ENCODE peak calls at places on chromosomes 11 and 22, in ten cellular contexts. B is lower lobe of right lung, M is cardiac fibroblast, R is H1, I is adrenal gland, U is kidney epithelial cell, A is WTC11, D is astrocyte of the spinal cord, Q is nephron progenitor cell, N is cardiac muscle cell. H is an unnamed sample.

GRCh38 chr11:34259087-34259486 is 98.7 kb downstream of the ABTB2 start:
- DNase-seq in D (no peak), N (no peak), A (no peak), U (no peak), I (no peak), B (no peak), Q (no peak), R (no peak), M (no peak), H (no peak)

GRCh38 chr11:45248501-45249011 is 37.6 kb downstream of the SYT13 start:
- DNase-seq in U (no peak), B (no peak), I (no peak), M (no peak), R (no peak), D (no peak), Q (no peak), N (no peak), A (no peak), H (no peak)

GRCh38 chr11:75223954-75224643 is 16.5 kb upstream of the TPBGL start:
- DNase-seq in A (no peak), B (no peak), I (no peak), U (no peak), Q (no peak), M (no peak), D (no peak), R (no peak), N (no peak), H (no peak)

GRCh38 chr11:1830500-1831223 is 4.1 kb upstream of the SYT8 start:
- DNase-seq in B (peak), Q (no peak), R (no peak), D (no peak), U (no peak), A (no peak), M (no peak), I (no peak), N (no peak), H (no peak)

GRCh38 chr11:20192151-20192550 is 31.9 kb upstream of the DBX1 start:
- DNase-seq in U (no peak), Q (no peak), I (no peak), A (no peak), D (no peak), N (no peak), B (no peak), R (no peak), M (no peak), H (no peak)

GRCh38 chr11:32255876-32256275 is 165.0 kb downstream of the RCN1 start:
- DNase-seq in R (no peak), A (no peak), D (no peak), Q (no peak), N (no peak), M (no peak), I (no peak), U (no peak), B (no peak), H (no peak)

GRCh38 chr11:117471776-117472175 is 144.1 kb downstream of the CEP164 start:
- DNase-seq in D (no peak), Q (no peak), R (no peak), B (no peak), U (no peak), A (no peak), N (no peak), M (no peak), I (no peak), H (no peak)

GRCh38 chr11:15988693-15989231 is 367.6 kb downstream of the SOX6 start:
- DNase-seq in U (no peak), B (no peak), M (peak), D (no peak), R (peak), Q (no peak), N (peak), A (peak), I (no peak), H (no peak)

GRCh38 chr22:38353142-38353629 is 36.0 kb upstream of the CSNK1E start:
- DNase-seq in U (no peak), N (peak), M (peak), R (peak), B (peak), I (peak), D (peak), A (peak), Q (peak), H (no peak)

GRCh38 chr11:134657631-134658030 is 245.6 kb upstream of the B3GAT1 start:
- DNase-seq in B (no peak), I (no peak), D (no peak), U (no peak), N (no peak), Q (no peak), R (no peak), A (no peak), M (no peak), H (no peak)

GRCh38 chr22:23218867-23219251 is 38.5 kb downstream of the BCR start:
- DNase-seq in U (peak), R (no peak), M (no peak), Q (peak), B (peak), D (peak), I (peak), A (peak), N (peak), H (peak)

GRCh38 chr11:67105964-67106363 is 13.1 kb upstream of the KDM2A start:
- DNase-seq in U (no peak), I (no peak), D (no peak), A (no peak), B (no peak), N (no peak), R (no peak), M (no peak), Q (no peak), H (no peak)

GRCh38 chr11:105609832-105610781 is at the start of gene GRIA4:
- DNase-seq in A (peak), D (peak), R (no peak), N (peak), I (no peak), M (peak), Q (peak), B (peak), U (no peak), H (no peak)

GRCh38 chr11:134347441-134347840 is 15.7 kb downstream of the GLB1L2 start:
- DNase-seq in A (no peak), R (no peak), I (no peak), N (no peak), Q (no peak), D (no peak), M (no peak), U (no peak), B (no peak), H (no peak)

GRCh38 chr11:106621479-106621878 is 396.8 kb downstream of the GUCY1A2 start:
- DNase-seq in A (no peak), U (no peak), M (no peak), B (no peak), R (no peak), Q (no peak), D (no peak), N (no peak), I (no peak), H (no peak)

GRCh38 chr11:103807806-103808205 is 228.6 kb upstream of the DDI1 start:
- DNase-seq in R (no peak), D (peak), B (no peak), U (no peak), Q (no peak), I (no peak), N (no peak), A (no peak), M (peak), H (no peak)

GRCh38 chr11:2528301-2529050 is 83.7 kb downstream of the KCNQ1 start:
- DNase-seq in B (peak), Q (no peak), N (no peak), U (no peak), I (peak), A (peak), R (no peak), D (no peak), M (no peak), H (no peak)

GRCh38 chr11:102614485-102614884 is 10.6 kb downstream of the MMP20 start:
- DNase-seq in M (no peak), A (no peak), R (no peak), I (no peak), B (no peak), U (no peak), N (no peak), Q (no peak), D (no peak), H (no peak)

GRCh38 chr11:65560555-65561418 is 2.6 kb upstream of the LTBP3 start:
- DNase-seq in R (no peak), Q (peak), I (peak), B (no peak), A (peak), M (peak), N (peak), D (peak), U (no peak), H (no peak)

GRCh38 chr22:47388778-47389177 is 626.3 kb downstream of the TBC1D22A start:
- DNase-seq in D (no peak), A (no peak), R (no peak), B (no peak), Q (no peak), N (no peak), M (no peak), U (no peak), I (no peak), H (no peak)

GRCh38 chr22:45341503-45341902 is 31.8 kb downstream of the FAM118A start:
- DNase-seq in U (no peak), M (no peak), R (no peak), N (peak), Q (peak), A (no peak), D (no peak), B (no peak), I (no peak), H (no peak)

GRCh38 chr11:125494601-125494986 is 1.5 kb downstream of the FEZ1 start:
- DNase-seq in D (peak), Q (no peak), M (no peak), I (no peak), N (no peak), B (no peak), U (no peak), A (no peak), R (no peak), H (no peak)

GRCh38 chr11:126969865-126970479 is 30.6 kb downstream of the KIRREL3 start:
- DNase-seq in A (peak), Q (peak), B (no peak), I (peak), U (no peak), N (peak), R (no peak), D (peak), M (peak), H (no peak)

GRCh38 chr11:5689551-5689983 is at the start of gene TRIM22:
- DNase-seq in M (peak), D (peak), I (peak), R (peak), N (no peak), Q (no peak), B (peak), A (peak), U (peak), H (no peak)

GRCh38 chr11:2508793-2509192 is 64.0 kb downstream of the KCNQ1 start:
- DNase-seq in A (no peak), I (no peak), R (no peak), Q (no peak), B (no peak), N (no peak), D (no peak), U (no peak), M (no peak), H (no peak)

GRCh38 chr11:16043617-16044016 is 312.7 kb downstream of the SOX6 start:
- DNase-seq in U (no peak), I (peak), R (no peak), D (no peak), Q (no peak), A (no peak), N (no peak), B (no peak), M (no peak), H (no peak)

GRCh38 chr11:133835258-133836075 is 9.8 kb downstream of the SPATA19 start:
- DNase-seq in I (peak), N (peak), Q (peak), B (no peak), A (peak), M (peak), R (peak), U (peak), D (peak), H (no peak)

GRCh38 chr11:32105871-32106312 is 15.0 kb downstream of the RCN1 start:
- DNase-seq in I (no peak), U (no peak), B (no peak), Q (no peak), R (no peak), N (no peak), D (no peak), A (no peak), M (no peak), H (no peak)

DNA sequence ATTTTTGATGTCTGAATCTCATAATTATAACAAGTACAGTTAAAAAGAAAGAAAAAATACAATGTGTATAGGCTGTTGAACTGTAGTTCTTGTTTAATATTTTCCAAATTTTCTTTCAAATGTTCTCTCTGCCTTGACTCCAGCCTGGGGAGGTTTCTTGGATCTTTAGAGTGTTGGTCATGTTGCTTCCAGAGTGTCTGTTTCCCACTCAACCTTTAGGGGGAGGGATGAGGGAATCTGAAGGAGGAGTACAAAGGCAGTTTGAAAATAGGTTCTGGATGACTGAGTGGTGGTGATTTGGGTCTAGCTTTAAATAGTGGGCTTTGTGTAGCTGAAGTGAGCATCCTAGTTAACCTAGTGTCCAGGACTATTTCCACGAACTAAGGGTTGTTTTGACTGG is 2.0 kb downstream of the CTNND1 start:
- DNase-seq in I (no peak), M (peak), A (no peak), B (no peak), D (peak), U (no peak), Q (no peak), N (peak), R (no peak), H (no peak)
- TF ChIP-seq CTCF in I (peak), M (peak), A (no peak), B (peak), D (peak), U (peak), Q (no peak), N (peak), R (no peak), H (no peak)

DNA sequence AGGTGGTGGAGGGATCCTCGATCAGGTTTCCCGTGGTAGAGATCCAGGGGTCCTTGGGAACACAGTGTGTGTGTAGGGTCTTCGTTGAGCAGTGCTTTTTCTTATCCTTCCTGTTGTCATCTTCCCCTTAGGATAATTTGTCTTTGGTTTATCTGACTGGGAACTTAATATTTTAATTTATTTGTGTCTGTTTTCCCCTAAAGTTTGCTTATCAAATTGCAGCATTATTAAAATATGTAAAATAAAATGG is 433 bp downstream of the RBM7 start:
- DNase-seq in N (no peak), M (no peak), Q (no peak), R (no peak), I (no peak), A (no peak), U (no peak), B (no peak), D (no peak), H (no peak)
- TF ChIP-seq CTCF in N (no peak), M (no peak), Q (no peak), R (no peak), I (no peak), A (no peak), U (no peak), B (no peak), D (no peak), H (no peak)

DNA sequence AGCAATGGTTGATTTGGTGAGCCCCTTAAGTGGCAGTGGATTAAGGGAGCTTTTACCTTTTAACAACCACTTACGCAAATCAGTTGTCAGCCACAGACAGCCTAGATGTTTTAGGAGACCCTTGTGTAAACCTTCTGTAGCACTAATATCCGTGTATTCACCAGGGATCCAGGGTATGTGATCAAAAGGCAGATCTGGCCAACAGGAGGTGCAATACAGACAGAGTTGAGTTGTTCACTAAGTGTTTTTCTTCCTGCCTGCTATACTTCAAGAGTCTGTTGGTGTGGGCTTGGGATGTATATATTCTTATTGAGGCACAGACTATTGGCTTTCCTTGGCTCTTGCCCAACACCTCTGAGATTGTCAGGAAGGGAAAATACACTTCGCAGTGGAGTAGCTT is 175.1 kb downstream of the FAT3 start:
- DNase-seq in Q (no peak), U (no peak), N (peak), R (no peak), A (no peak), D (no peak), B (no peak), I (no peak), M (no peak), H (no peak)
- TF ChIP-seq CTCF in Q (no peak), U (no peak), N (no peak), R (peak), A (no peak), D (no peak), B (no peak), I (no peak), M (no peak), H (peak)

GRCh38 chr11:120245434-120245833 is 5.5 kb downstream of the POU2F3 start:
- DNase-seq in B (no peak), R (no peak), Q (no peak), N (no peak), M (no peak), I (no peak), A (no peak), D (no peak), U (no peak), H (no peak)
- TF ChIP-seq CTCF in B (no peak), R (no peak), Q (no peak), N (no peak), M (no peak), I (no peak), A (no peak), D (no peak), U (no peak), H (no peak)

GRCh38 chr11:64519541-64519940 is 71.5 kb upstream of the SLC22A12 start:
- DNase-seq in N (no peak), I (no peak), B (no peak), D (no peak), A (no peak), M (no peak), U (no peak), Q (no peak), R (no peak), H (no peak)

GRCh38 chr11:64518928-64519327 is 72.1 kb upstream of the SLC22A12 start:
- DNase-seq in M (no peak), R (no peak), N (no peak), Q (no peak), I (no peak), B (no peak), A (no peak), U (no peak), D (no peak), H (no peak)

GRCh38 chr11:64514596-64514995 is 76.4 kb upstream of the SLC22A12 start:
- DNase-seq in R (no peak), D (no peak), N (no peak), I (no peak), B (no peak), A (no peak), M (no peak), Q (no peak), U (no peak), H (no peak)

GRCh38 chr11:64520013-64520412 is 71.0 kb upstream of the SLC22A12 start:
- DNase-seq in D (no peak), I (no peak), M (no peak), A (no peak), Q (no peak), B (no peak), N (no peak), R (no peak), U (no peak), H (no peak)

GRCh38 chr11:64516226-64516625 is 74.8 kb upstream of the SLC22A12 start:
- DNase-seq in I (no peak), Q (no peak), R (no peak), M (no peak), B (no peak), N (no peak), U (no peak), D (no peak), A (no peak), H (no peak)
- TF ChIP-seq CTCF in I (no peak), Q (no peak), R (peak), M (peak), B (no peak), N (no peak), U (peak), D (peak), A (peak), H (peak)

DNA sequence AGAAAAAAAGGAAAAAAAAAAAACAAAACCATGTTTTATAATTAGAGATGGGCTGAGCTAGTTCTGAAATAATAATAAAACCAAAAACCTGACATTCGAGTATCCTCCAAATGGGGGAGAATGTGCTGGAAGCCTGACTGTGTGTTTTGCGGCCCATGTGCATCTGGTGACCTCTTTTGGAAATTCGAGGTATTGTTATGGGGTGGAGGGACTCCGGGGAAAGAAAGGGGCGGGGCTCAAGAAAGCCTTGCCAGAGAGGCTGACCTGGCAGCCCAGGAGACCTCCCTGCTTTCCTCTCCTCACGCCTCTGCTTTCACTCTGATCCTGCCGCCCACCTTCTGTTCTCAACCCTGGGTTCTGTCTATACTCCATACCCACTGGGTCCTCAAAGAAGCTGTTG is 72.9 kb downstream of the CTTN start:
- DNase-seq in A (peak), N (peak), D (no peak), B (no peak), I (no peak), M (peak), R (peak), Q (peak), U (no peak), H (no peak)
- TF ChIP-seq CTCF in A (no peak), N (peak), D (peak), B (peak), I (no peak), M (peak), R (peak), Q (peak), U (no peak), H (peak)

GRCh38 chr11:78188012-78188808 is at the start of gene KCTD21:
- DNase-seq in D (peak), R (peak), B (peak), N (peak), M (peak), A (peak), Q (peak), U (peak), I (peak), H (peak)
- TF ChIP-seq CTCF in D (no peak), R (no peak), B (no peak), N (no peak), M (no peak), A (no peak), Q (no peak), U (no peak), I (no peak), H (no peak)

DNA sequence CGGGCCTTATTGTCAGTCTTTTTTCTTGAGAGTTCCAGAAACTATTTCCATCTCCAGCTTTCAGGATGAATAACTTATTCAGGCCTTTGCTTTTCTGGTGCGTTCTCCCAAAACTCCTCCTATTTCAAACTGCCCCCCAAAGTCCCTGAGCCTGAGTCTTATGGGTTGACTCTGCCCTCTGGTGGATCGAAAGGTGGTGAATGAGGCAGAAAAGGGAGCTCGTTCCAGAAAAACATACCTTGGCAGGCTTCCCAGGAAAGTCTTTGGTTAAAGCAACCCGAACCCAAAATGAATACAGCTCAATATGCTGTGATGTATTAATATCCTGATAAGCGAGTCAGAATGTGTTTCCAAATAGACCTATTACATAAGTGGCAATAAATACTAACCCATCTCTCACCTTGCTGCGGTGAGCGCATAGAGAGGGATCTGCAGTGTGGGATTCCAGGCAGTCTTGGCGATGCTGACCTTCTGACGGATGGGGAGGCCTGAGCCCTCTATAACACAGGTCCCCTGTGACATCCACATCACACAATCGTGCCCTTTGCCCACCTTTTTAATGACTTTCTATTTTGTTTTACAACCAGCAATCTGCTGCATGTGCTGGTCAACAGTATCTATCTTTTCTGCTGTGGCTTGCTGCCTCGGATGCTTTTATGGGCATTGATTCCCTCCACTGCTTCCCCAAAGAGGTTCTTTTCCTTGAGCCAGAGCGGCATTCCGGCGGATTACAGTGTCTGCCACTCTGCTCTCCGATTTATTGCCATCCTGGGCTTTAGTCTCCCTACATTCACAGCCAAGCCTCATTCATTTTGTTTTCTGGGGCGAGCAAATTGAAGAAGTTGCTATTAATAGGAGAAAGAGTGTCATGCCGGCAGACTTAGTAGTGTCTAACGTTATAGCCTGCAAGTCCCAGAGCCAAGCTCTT is 756.8 kb downstream of the NTM start:
- DNase-seq in Q (peak), B (no peak), D (peak), I (peak), U (no peak), N (peak), A (peak), M (peak), R (no peak), H (no peak)
- TF ChIP-seq CTCF in Q (peak), B (peak), D (peak), I (peak), U (peak), N (peak), A (peak), M (peak), R (peak), H (peak)

H was measured in D721Med.